ENCODE peak calls at places on chromosomes 1 and 21, in six cellular contexts. W is prostate gland, T is spleen, O is GM12892, U is H1, S is GM23338. J is an unnamed sample.

GRCh38 chr1:244311784-244312532 is 139.8 kb downstream of the ADSS2 start:
- DNase-seq in W (no peak), T (no peak), O (no peak), U (no peak), S (no peak), J (no peak)

GRCh38 chr1:48039088-48040049 is 42.2 kb upstream of the TRABD2B start:
- DNase-seq in W (no peak), T (no peak), O (no peak), U (no peak), S (peak), J (no peak)

GRCh38 chr1:1290238-1290731 is 10.0 kb downstream of the SCNN1D start:
- DNase-seq in W (peak), T (peak), O (peak), U (no peak), S (peak), J (peak)

GRCh38 chr1:168452329-168452728 is 91.5 kb downstream of the XCL2 start:
- DNase-seq in W (no peak), T (no peak), O (no peak), U (no peak), S (peak), J (no peak)

GRCh38 chr1:110690966-110691365 is 16.2 kb upstream of the KCNA3 start:
- DNase-seq in W (no peak), T (no peak), O (no peak), U (no peak), S (no peak), J (no peak)

GRCh38 chr1:42154685-42155084 is 1.5 kb downstream of the GUCA2B start:
- DNase-seq in W (no peak), T (no peak), O (no peak), U (no peak), S (no peak), J (no peak)

GRCh38 chr1:164660415-164661174 is 101.6 kb downstream of the PBX1 start:
- DNase-seq in W (no peak), T (no peak), O (no peak), U (no peak), S (no peak), J (no peak)

GRCh38 chr1:233105225-233105624 is 154.8 kb downstream of the NTPCR start:
- DNase-seq in W (no peak), T (no peak), O (no peak), U (no peak), S (no peak), J (no peak)

GRCh38 chr21:43287111-43287973 is 118.5 kb downstream of the CRYAA start:
- DNase-seq in W (no peak), T (peak), O (no peak), U (no peak), S (no peak), J (no peak)

GRCh38 chr1:235601087-235601486 is 48.5 kb downstream of the GNG4 start:
- DNase-seq in W (no peak), T (peak), O (no peak), U (no peak), S (peak), J (no peak)

GRCh38 chr21:42312626-42313104 is 2.5 kb downstream of the TFF3 start:
- DNase-seq in W (no peak), T (peak), O (no peak), U (no peak), S (no peak), J (no peak)

DNA sequence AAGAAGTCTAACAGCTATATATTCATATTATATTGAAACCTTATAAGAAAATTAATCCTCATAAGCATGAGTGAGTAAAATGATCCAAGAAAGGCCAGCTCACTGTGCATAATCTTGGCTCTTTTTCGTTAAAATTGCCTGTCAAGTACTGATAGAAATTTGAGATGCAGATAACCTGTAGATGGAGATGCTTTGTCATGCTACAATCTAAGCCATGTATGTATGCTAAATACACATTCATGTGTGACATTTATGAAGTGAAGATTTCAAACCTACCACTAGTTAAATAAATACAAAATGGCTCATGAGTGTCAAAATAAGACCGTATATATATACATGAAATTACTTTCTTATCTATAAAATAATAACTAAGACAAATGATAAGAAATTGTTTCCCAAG is 1491.5 kb upstream of the PRMT6 start:
- DNase-seq in W (no peak), T (no peak), O (no peak), U (no peak), S (no peak), J (no peak)
- TF ChIP-seq POLR2AphosphoS5 in W (no peak), T (no peak), O (no peak), U (no peak), S (no peak), J (no peak)

DNA sequence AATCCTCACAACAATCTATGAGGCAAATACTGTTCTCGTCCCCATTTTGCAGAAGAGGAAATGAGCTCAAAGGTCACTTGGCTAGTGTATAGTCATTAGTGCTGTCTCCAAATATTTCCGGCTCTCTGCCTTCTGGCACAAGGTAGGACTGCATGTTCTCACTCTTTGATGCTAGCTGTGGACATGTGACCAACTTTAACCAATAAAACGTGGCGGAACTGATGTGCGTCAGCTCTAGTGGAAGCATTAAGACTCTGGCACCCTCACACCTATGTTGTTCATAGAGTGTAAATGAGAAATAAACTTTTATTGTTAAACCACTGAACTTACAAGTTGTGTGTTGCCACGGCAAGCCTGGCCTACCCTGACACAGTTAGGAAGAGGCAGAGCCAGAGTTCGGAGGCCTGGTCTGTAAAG is 5.0 kb upstream of the KIF21B start:
- DNase-seq in W (no peak), T (no peak), O (no peak), U (no peak), S (no peak), J (no peak)
- TF ChIP-seq POLR2AphosphoS5 in W (peak), T (no peak), O (no peak), U (no peak), S (no peak), J (no peak)

GRCh38 chr1:16397095-16397494 is 30.1 kb downstream of the SZRD1 start:
- DNase-seq in W (no peak), T (no peak), O (no peak), U (no peak), S (no peak), J (no peak)

GRCh38 chr1:16394178-16394521 is 27.1 kb downstream of the SZRD1 start:
- DNase-seq in W (no peak), T (no peak), O (no peak), U (no peak), S (no peak), J (no peak)

GRCh38 chr1:16398371-16398953 is 31.4 kb downstream of the SZRD1 start:
- DNase-seq in W (no peak), T (no peak), O (no peak), U (no peak), S (no peak), J (no peak)

GRCh38 chr1:16394977-16395376 is 27.9 kb downstream of the SZRD1 start:
- DNase-seq in W (no peak), T (no peak), O (no peak), U (no peak), S (no peak), J (no peak)

DNA sequence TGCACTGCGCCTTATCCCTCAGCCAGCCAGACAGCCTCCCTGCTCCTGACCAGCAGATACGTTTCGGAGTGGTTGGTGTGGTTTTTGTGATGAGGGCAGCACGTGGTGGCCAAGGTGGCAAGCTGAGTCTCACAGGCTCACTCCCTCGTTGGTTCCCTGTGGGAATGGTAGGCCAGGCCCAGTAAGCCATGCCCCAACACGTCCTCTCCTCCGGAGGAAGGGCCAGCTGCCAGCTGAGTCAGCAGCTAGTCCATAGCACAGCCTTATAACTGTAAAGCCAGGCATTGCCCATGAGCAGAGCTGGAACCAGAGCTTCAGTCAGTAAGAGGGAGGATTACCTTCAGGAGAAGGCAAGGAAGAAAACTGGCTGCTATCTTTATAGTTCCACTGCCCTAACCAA is 29.5 kb downstream of the SZRD1 start:
- DNase-seq in W (peak), T (no peak), O (no peak), U (no peak), S (no peak), J (no peak)
- TF ChIP-seq POLR2AphosphoS5 in W (peak), T (peak), O (no peak), U (no peak), S (peak), J (no peak)

GRCh38 chr1:61233121-61233659 is 150.8 kb downstream of the NFIA start:
- DNase-seq in W (no peak), T (no peak), O (no peak), U (no peak), S (no peak), J (no peak)
- TF ChIP-seq POLR2AphosphoS5 in W (no peak), T (no peak), O (no peak), U (no peak), S (no peak), J (no peak)

GRCh38 chr1:160519542-160520435 is 3.3 kb downstream of the SLAMF6 start:
- DNase-seq in W (no peak), T (no peak), O (no peak), U (no peak), S (peak), J (no peak)
- TF ChIP-seq POLR2AphosphoS5 in W (no peak), T (no peak), O (peak), U (no peak), S (no peak), J (no peak)

GRCh38 chr1:228899421-228899956 is 164.2 kb downstream of the RHOU start:
- DNase-seq in W (no peak), T (peak), O (no peak), U (no peak), S (no peak), J (no peak)

GRCh38 chr1:228901936-228902681 is 166.8 kb downstream of the RHOU start:
- DNase-seq in W (no peak), T (peak), O (no peak), U (no peak), S (no peak), J (no peak)

GRCh38 chr1:228900993-228901392 is 165.7 kb downstream of the RHOU start:
- DNase-seq in W (no peak), T (peak), O (no peak), U (no peak), S (no peak), J (no peak)

GRCh38 chr1:228898582-228898992 is 163.3 kb downstream of the RHOU start:
- DNase-seq in W (no peak), T (peak), O (peak), U (no peak), S (no peak), J (peak)

DNA sequence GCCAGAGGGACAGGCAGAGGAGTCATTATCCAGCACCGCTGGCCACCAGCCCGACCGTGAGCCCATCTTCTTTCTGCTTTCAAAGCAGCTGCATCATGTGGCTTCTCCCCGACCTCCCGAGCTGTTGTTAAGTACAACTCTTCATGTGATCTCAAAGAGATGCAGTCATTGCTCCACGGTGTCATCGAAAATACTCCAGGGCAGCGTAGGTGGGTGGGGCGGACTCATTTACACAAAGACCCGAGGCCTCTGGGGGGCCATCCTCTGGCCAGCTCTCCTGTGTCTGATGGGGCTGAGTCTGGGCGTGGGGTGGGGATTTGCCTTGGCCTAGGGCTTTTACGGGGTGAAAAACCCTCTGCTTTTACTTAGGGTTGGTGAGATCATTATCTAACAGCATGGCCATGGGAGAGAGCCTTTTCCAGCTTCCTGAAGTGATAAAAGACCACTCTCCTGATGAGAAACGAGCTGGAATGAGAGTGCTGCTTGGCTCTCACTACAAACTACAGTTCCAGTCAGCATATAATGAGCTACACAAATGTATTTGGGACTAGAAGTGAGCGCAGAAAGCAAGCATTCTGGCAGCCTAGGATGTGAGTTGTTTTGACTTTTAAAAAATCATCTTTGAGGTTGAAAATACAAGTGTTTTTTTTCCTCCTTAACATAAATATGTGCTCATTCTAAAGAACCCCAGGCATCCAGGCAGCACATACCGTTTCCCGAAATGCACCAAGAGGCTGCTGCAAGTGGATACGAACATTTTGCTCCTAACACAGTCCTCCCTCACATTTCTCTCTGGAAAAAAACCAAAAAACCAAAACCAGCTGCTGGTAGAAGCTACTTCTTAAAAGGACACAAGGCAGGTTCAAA is 165.1 kb downstream of the RHOU start:
- DNase-seq in W (no peak), T (peak), O (no peak), U (no peak), S (no peak), J (no peak)
- TF ChIP-seq POLR2AphosphoS5 in W (no peak), T (no peak), O (no peak), U (no peak), S (no peak), J (no peak)

DNA sequence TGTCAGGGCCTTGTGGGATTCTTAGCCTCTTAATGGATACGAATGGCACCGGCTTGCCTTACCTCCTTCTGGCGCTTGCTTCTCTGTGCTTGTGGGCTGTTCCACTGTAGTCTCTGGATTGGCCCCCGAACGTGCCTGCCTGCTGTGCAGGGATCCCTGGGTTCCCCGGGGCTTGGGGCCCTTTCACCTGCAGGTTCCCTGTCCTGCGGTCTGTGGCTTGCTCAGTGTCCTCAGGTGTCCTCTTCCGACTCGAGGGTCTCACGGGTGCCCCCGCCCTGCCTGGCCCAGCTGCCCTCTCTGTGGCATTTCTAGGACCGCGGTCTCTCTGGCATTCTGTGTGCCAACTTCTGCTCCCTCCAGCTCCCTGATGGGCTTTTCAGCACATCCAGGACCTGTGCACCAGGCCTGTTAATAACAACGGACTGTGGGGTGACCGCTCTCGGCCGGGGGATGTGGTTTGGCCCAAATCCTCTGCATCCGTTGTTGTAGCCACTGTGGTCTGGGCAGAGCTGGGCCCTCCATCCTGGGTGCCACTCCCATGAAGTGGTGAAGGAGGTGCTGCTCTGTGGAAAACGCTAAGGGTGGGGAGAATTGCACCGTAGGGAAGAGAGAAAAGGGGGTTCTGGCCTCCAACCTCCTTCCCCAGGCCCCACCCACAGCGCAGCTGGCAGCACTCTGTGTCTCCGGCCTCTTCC is 12.4 kb downstream of the COL18A1 start:
- DNase-seq in W (no peak), T (peak), O (no peak), U (no peak), S (no peak), J (no peak)
- TF ChIP-seq POLR2AphosphoS5 in W (no peak), T (no peak), O (no peak), U (no peak), S (no peak), J (no peak)

DNA sequence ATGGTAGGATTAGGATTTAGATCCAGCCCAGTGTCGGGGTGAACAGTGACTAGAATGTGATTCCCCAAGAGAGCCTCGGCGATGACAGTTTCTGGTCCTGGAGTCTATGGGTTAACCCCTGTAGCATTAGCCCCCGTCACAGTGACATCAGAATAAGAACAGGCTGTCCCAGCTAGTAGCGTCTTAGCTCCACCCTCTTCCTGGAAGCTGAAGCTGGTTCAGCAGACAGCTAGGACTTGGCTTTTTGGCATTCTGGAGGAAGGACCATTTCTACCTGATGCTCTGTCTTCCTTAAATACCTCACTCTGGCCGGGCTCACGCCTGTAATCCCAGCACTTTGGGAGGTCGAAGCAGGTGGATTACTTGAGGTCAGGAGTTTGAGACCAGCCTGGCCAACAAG is 5.0 kb downstream of the NDUFS2 start:
- DNase-seq in W (peak), T (no peak), O (no peak), U (no peak), S (no peak), J (no peak)
- TF ChIP-seq POLR2AphosphoS5 in W (peak), T (no peak), O (no peak), U (no peak), S (no peak), J (no peak)

GRCh38 chr1:20494609-20495311 is 8.8 kb upstream of the CAMK2N1 start:
- DNase-seq in W (no peak), T (no peak), O (no peak), U (no peak), S (no peak), J (no peak)

GRCh38 chr1:20493839-20494608 is 8.0 kb upstream of the CAMK2N1 start:
- DNase-seq in W (peak), T (peak), O (peak), U (peak), S (peak), J (peak)

GRCh38 chr1:20495661-20496060 is 9.7 kb upstream of the CAMK2N1 start:
- DNase-seq in W (no peak), T (no peak), O (no peak), U (no peak), S (no peak), J (no peak)

GRCh38 chr1:20498116-20498515 is 9.8 kb downstream of the MUL1 start:
- DNase-seq in W (no peak), T (no peak), O (no peak), U (no peak), S (no peak), J (no peak)

GRCh38 chr1:20496241-20496661 is 10.2 kb upstream of the CAMK2N1 start:
- DNase-seq in W (no peak), T (no peak), O (no peak), U (no peak), S (no peak), J (no peak)
- TF ChIP-seq POLR2AphosphoS5 in W (no peak), T (no peak), O (no peak), U (no peak), S (no peak), J (no peak)